ENCODE peak calls at places on chromosomes 11 and 22, in seven cellular contexts. B, A, N, U, S, X and V are unnamed samples.

GRCh38 chr11:63543711-63544110 is 7.1 kb downstream of the PLAAT4 start:
- DNase-seq in S (no peak), A (no peak), N (no peak), U (no peak), X (no peak), B (no peak), V (no peak)

GRCh38 chr11:113166280-113166679 is 148.1 kb upstream of the TTC12 start:
- DNase-seq in B (no peak), N (no peak), A (no peak), U (no peak), X (no peak), S (no peak), V (no peak)

GRCh38 chr11:35063453-35063852 is 75.5 kb upstream of the CD44 start:
- DNase-seq in B (no peak), U (no peak), X (no peak), A (no peak), S (no peak), N (no peak), V (no peak)

GRCh38 chr11:8082391-8083087 is 1.5 kb downstream of the TUB start:
- DNase-seq in A (no peak), N (peak; percentile 58), U (no peak), X (no peak), B (no peak), S (no peak), V (no peak)

GRCh38 chr11:132898021-132898420 is 634.3 kb downstream of the OPCML start:
- DNase-seq in X (no peak), A (no peak), U (no peak), N (no peak), B (no peak), S (no peak), V (no peak)

GRCh38 chr11:65867284-65868071 is 5.1 kb downstream of the EFEMP2 start:
- DNase-seq in B (no peak), U (no peak), N (no peak), S (no peak), A (no peak), X (no peak), V (no peak)

GRCh38 chr11:112794321-112794720 is 166.9 kb upstream of the NCAM1 start:
- DNase-seq in A (no peak), X (no peak), B (no peak), U (no peak), S (no peak), N (no peak), V (no peak)

GRCh38 chr22:20243545-20244249 is 24.4 kb downstream of the RTN4R start:
- DNase-seq in S (peak; percentile 38), U (peak; percentile 53), X (no peak), A (peak; percentile 82), N (peak; percentile 70), B (no peak), V (peak; percentile 90)

GRCh38 chr11:134331565-134332188 is at the start of gene GLB1L2:
- DNase-seq in N (peak; percentile 36), A (peak; percentile 89), U (peak; percentile 91), X (no peak), B (no peak), S (no peak), V (peak; percentile 91)

GRCh38 chr22:39135092-39135896 is 17.2 kb downstream of the CBX7 start:
- DNase-seq in U (no peak), S (no peak), A (peak; percentile 89), N (peak; percentile 50), B (peak; percentile 87), X (no peak), V (no peak)

GRCh38 chr22:41620646-41621098 is at the start of gene DESI1:
- DNase-seq in U (no peak), A (no peak), S (no peak), B (no peak), X (no peak), N (no peak), V (no peak)

GRCh38 chr11:1078191-1078601 is 3.5 kb downstream of the MUC2 start:
- DNase-seq in U (no peak), N (no peak), X (no peak), A (peak; percentile 57), S (no peak), B (no peak), V (peak; percentile 74)

GRCh38 chr22:30861131-30861530 is 107.4 kb downstream of the MORC2 start:
- DNase-seq in X (no peak), B (peak; percentile 54), U (no peak), N (no peak), A (no peak), S (no peak), V (no peak)

GRCh38 chr11:45802531-45803317 is 2.2 kb upstream of the SLC35C1 start:
- DNase-seq in N (no peak), A (peak; percentile 59), B (no peak), S (no peak), X (no peak), U (no peak), V (no peak)

GRCh38 chr11:66676931-66677598 is 622 bp downstream of the RBM4B start:
- DNase-seq in N (peak; percentile 19), S (no peak), A (peak; percentile 50), U (no peak), B (no peak), X (no peak), V (no peak)

GRCh38 chr11:30911247-30911646 is 325.1 kb upstream of the MPPED2 start:
- DNase-seq in A (no peak), U (no peak), X (no peak), N (no peak), B (no peak), S (no peak), V (no peak)

GRCh38 chr11:10134975-10135481 is 159.0 kb downstream of the SBF2 start:
- DNase-seq in A (no peak), X (no peak), S (no peak), B (no peak), N (no peak), U (no peak), V (no peak)

GRCh38 chr11:62144641-62145255 is 20.9 kb downstream of the INCENP start:
- DNase-seq in B (peak; percentile 83), X (no peak), U (no peak), S (no peak), A (no peak), N (no peak), V (no peak)

GRCh38 chr22:30892286-30892685 is 76.3 kb downstream of the MORC2 start:
- DNase-seq in X (no peak), U (no peak), B (no peak), A (no peak), N (no peak), S (no peak), V (peak; percentile 53)

DNA sequence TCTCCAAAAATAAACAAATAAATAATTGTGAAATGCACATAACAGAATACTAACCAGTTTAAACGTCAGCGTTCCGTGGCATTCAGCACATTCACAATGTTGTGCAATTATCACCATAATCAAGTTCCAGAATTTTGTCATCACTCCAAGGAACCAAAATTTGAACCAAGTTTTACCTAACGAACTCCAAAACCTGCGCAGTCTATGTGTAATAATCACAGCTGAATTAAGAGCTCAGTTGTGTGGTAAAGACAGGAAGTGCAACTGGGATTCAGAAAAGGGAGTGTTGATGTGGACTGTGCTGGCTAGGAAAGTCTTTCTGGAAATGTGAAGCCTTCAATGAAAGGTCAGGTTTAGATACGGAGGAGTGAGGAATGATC is 5.4 kb upstream of the MCAM start:
- DNase-seq in S (no peak), A (no peak), X (no peak), N (peak; percentile 34), U (no peak), B (no peak), V (no peak)
- TF ChIP-seq CTCF in S (no peak), A (no peak), X (peak; percentile 25), N (peak; percentile 26), U (no peak), B (no peak), V (no peak)

GRCh38 chr22:37768273-37768672 is 39.5 kb upstream of the GCAT start:
- DNase-seq in S (no peak), X (no peak), U (no peak), A (no peak), B (no peak), N (no peak), V (no peak)
- TF ChIP-seq CTCF in S (peak; percentile 40), X (peak; percentile 5), U (no peak), A (no peak), B (peak; percentile 23), N (peak; percentile 47), V (no peak)

GRCh38 chr22:50303848-50304527 is 3.5 kb downstream of the PLXNB2 start:
- DNase-seq in A (peak; percentile 88), B (no peak), N (no peak), S (no peak), X (no peak), U (no peak), V (peak; percentile 91)
- TF ChIP-seq CTCF in A (no peak), B (peak; percentile 13), N (peak; percentile 17), S (peak; percentile 16), X (no peak), U (no peak), V (no peak)

GRCh38 chr11:103968685-103969084 is 67.8 kb upstream of the DDI1 start:
- DNase-seq in B (no peak), A (no peak), U (no peak), N (no peak), X (no peak), S (no peak), V (no peak)

GRCh38 chr11:103967985-103968384 is 68.5 kb upstream of the DDI1 start:
- DNase-seq in A (no peak), U (no peak), B (no peak), X (no peak), S (no peak), N (no peak), V (no peak)

GRCh38 chr11:103959279-103959930 is 77.0 kb upstream of the DDI1 start:
- DNase-seq in A (no peak), X (no peak), U (no peak), S (no peak), N (peak; percentile 37), B (no peak), V (no peak)

GRCh38 chr11:103961010-103961409 is 75.4 kb upstream of the DDI1 start:
- DNase-seq in U (peak; percentile 23), N (peak; percentile 22), S (peak; percentile 44), X (no peak), B (no peak), A (no peak), V (no peak)

DNA sequence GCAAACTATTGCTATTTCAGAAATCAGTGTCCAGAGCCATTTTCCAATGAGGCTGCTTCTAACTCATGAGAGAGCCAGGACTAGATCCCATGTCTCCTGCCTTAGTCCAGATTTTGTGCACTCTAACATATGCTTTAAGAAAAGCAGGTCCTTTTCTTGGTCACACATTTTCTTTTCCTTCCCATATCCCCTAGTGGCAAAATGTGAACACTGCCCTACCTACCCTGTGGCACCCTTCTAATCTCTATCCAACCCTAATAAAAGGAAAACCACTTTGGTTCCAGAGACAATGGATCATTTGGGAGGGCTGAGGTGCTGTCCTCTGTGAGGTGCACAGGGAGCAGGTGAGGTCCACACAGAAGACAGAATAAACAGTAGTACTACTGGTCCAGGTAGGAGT is 72.0 kb upstream of the DDI1 start:
- DNase-seq in N (no peak), B (no peak), X (no peak), U (no peak), A (no peak), S (no peak), V (no peak)
- TF ChIP-seq CTCF in N (no peak), B (no peak), X (no peak), U (no peak), A (no peak), S (peak; percentile 11), V (no peak)